ENCODE peak calls at places on chromosome 21, in four cellular contexts. S, D, I and E are unnamed samples. For H3K27me3, the result is how much of the 10 kb centered on the place peaks cover.

GRCh38 chr21:26412831-26413329 is 160.2 kb downstream of the CYYR1 start:
- DNase-seq in S (no peak), I (no peak), D (no peak), E (no peak)

GRCh38 chr21:29697555-29698193 is 242.1 kb downstream of the GRIK1 start:
- DNase-seq in I (no peak), D (no peak), S (no peak), E (no peak)

GRCh38 chr21:43364851-43365424 is 62.0 kb downstream of the SIK1 start:
- DNase-seq in S (no peak), I (peak), D (no peak), E (peak)

GRCh38 chr21:33441489-33442477 is 38.0 kb downstream of the TMEM50B start:
- DNase-seq in D (no peak), S (peak), I (peak), E (peak)

GRCh38 chr21:41112740-41113692 is 54.9 kb upstream of the BACE2 start:
- DNase-seq in I (peak), S (no peak), D (no peak), E (no peak)

GRCh38 chr21:16309250-16309971 is 579.6 kb downstream of the USP25 start:
- DNase-seq in S (no peak), D (no peak), I (no peak), E (no peak)

GRCh38 chr21:38326429-38326828 is 69.6 kb downstream of the KCNJ15 start:
- DNase-seq in S (no peak), I (no peak), D (no peak), E (no peak)

GRCh38 chr21:42864812-42865211 is 14.5 kb downstream of the WDR4 start:
- DNase-seq in S (no peak), D (no peak), I (no peak), E (no peak)

GRCh38 chr21:42343101-42343500 is 7.7 kb downstream of the TFF2 start:
- DNase-seq in S (no peak), I (no peak), D (no peak), E (no peak)

GRCh38 chr21:37225440-37225839 is 41.7 kb downstream of the VPS26C start:
- DNase-seq in D (no peak), S (no peak), I (no peak), E (no peak)

GRCh38 chr21:37655601-37656300 is 260.5 kb downstream of the KCNJ6 start:
- DNase-seq in S (no peak), I (no peak), D (no peak), E (no peak)

GRCh38 chr21:42777064-42777756 is 102.1 kb downstream of the WDR4 start:
- DNase-seq in D (no peak), S (peak), I (no peak), E (no peak)

GRCh38 chr21:35217504-35218060 is 168.5 kb upstream of the RUNX1 start:
- DNase-seq in S (no peak), I (peak), D (no peak), E (no peak)

GRCh38 chr21:35219291-35219690 is 170.2 kb upstream of the RUNX1 start:
- DNase-seq in S (no peak), D (no peak), I (no peak), E (no peak)

GRCh38 chr21:35220301-35220700 is 171.2 kb upstream of the RUNX1 start:
- DNase-seq in D (no peak), I (no peak), S (no peak), E (no peak)

GRCh38 chr21:35222021-35222420 is 172.9 kb upstream of the RUNX1 start:
- DNase-seq in I (no peak), D (no peak), S (no peak), E (no peak)

GRCh38 chr21:35219719-35220118 is 170.6 kb upstream of the RUNX1 start:
- DNase-seq in I (no peak), D (no peak), S (no peak), E (no peak)
- H3K27me3 ChIP-seq in I (under half), D (under half), S (under half), E (under half)

GRCh38 chr21:46284077-46284644 is 1.2 kb downstream of the MCM3AP start:
- DNase-seq in I (no peak), D (no peak), S (no peak), E (no peak)
- H3K4me3 ChIP-seq in I (no peak), D (peak), S (peak), E (no peak)

DNA sequence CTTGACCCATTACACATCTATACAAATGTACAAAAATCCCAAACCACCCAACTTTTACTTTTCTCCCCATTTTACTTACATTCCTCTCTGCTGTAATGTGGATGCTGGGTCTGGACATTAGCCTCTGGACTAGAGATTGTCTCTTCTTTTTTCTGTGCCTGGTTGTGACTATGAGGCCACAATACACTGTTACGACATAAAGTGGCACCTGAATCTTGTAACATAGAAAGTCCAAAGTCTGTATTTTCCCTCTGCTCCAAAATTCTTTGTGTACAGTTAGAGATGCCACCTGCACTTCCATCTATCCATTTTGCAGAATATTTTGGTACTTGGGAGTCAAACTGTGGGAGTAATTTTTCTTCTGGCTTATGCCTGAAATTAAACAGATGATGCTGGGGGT is 22.7 kb downstream of the C21orf91 start:
- DNase-seq in S (no peak), D (no peak), I (no peak), E (no peak)
- H3K27ac ChIP-seq in S (no peak), D (no peak), I (peak), E (no peak)

GRCh38 chr21:44897326-44898010 is 23.2 kb downstream of the ITGB2 start:
- DNase-seq in S (peak), D (no peak), I (no peak), E (peak)
- H3K27me3 ChIP-seq in S (under half), D (under half), I (under half), E (under half)

GRCh38 chr21:17799414-17800164 is 19.6 kb downstream of the C21orf91 start:
- DNase-seq in S (no peak), I (no peak), D (no peak), E (no peak)
- H3K4me3 ChIP-seq in S (no peak), I (no peak), D (no peak), E (no peak)

GRCh38 chr21:45029298-45029967 is 44.9 kb upstream of the ADARB1 start:
- DNase-seq in D (no peak), I (peak), S (no peak), E (peak)
- H3K27ac ChIP-seq in D (no peak), I (no peak), S (peak), E (no peak)